ENCODE peak calls at places on chromosomes 3 and 15, in nine cellular contexts. C is astrocyte, M is A549, L is tibial artery, O is stomach, R is keratinocyte, H is heart right ventricle, I is cardiac muscle cell, Z is tibial nerve. A is an unnamed sample.

GRCh38 chr3:175535351-175535750 is 676.2 kb downstream of the NAALADL2 start:
- DNase-seq in C (no peak), M (no peak), L (no peak), O (no peak), R (no peak), H (no peak), I (no peak), Z (no peak), A (no peak)

GRCh38 chr3:14329116-14329830 is 73.1 kb upstream of the SLC6A6 start:
- DNase-seq in C (peak; percentile 68), M (no peak), L (peak; percentile 29), O (peak; percentile 75), R (peak; percentile 38), H (no peak), I (no peak), Z (no peak), A (no peak)

GRCh38 chr15:60590935-60591490 is 112.1 kb upstream of the ICE2 start:
- DNase-seq in C (peak; percentile 10), M (peak; percentile 47), L (peak; percentile 76), O (peak; percentile 55), R (no peak), H (peak; percentile 54), I (peak; percentile 73), Z (peak; percentile 8), A (peak; percentile 75)

GRCh38 chr3:152205097-152205593 is 63.6 kb upstream of the MBNL1 start:
- DNase-seq in C (no peak), M (no peak), L (no peak), O (no peak), R (no peak), H (no peak), I (no peak), Z (no peak), A (no peak)

GRCh38 chr3:197035577-197035976 is 6.0 kb upstream of the MELTF start:
- DNase-seq in C (no peak), M (no peak), L (no peak), O (no peak), R (no peak), H (no peak), I (no peak), Z (no peak), A (no peak)

GRCh38 chr3:174287601-174288180 is 571.4 kb upstream of the NAALADL2 start:
- DNase-seq in C (no peak), M (no peak), L (no peak), O (no peak), R (no peak), H (no peak), I (no peak), Z (no peak), A (no peak)

GRCh38 chr15:95394186-95395067 is 936.1 kb upstream of the NR2F2 start:
- DNase-seq in C (peak; percentile 65), M (no peak), L (no peak), O (no peak), R (no peak), H (no peak), I (no peak), Z (no peak), A (no peak)

GRCh38 chr15:60648928-60649679 is 170.2 kb upstream of the ICE2 start:
- DNase-seq in C (no peak), M (no peak), L (no peak), O (no peak), R (no peak), H (no peak), I (no peak), Z (no peak), A (no peak)

GRCh38 chr3:24645047-24645446 is 150.4 kb upstream of the THRB start:
- DNase-seq in C (no peak), M (no peak), L (no peak), O (no peak), R (no peak), H (no peak), I (no peak), Z (no peak), A (no peak)

GRCh38 chr15:28943611-28944230 is 57.9 kb downstream of the APBA2 start:
- DNase-seq in C (no peak), M (no peak), L (peak; percentile 34), O (peak; percentile 20), R (no peak), H (no peak), I (no peak), Z (no peak), A (no peak)

GRCh38 chr3:38168151-38168987 is 3.0 kb downstream of the OXSR1 start:
- DNase-seq in C (peak; percentile 68), M (no peak), L (no peak), O (no peak), R (no peak), H (no peak), I (no peak), Z (no peak), A (peak; percentile 77)

GRCh38 chr3:173467501-173467900 is 70.0 kb downstream of the NLGN1 start:
- DNase-seq in C (no peak), M (no peak), L (no peak), O (no peak), R (no peak), H (no peak), I (no peak), Z (no peak), A (no peak)

GRCh38 chr3:131007256-131007655 is 19.4 kb downstream of the ASTE1 start:
- DNase-seq in C (peak; percentile 28), M (no peak), L (no peak), O (no peak), R (no peak), H (no peak), I (no peak), Z (no peak), A (no peak)

GRCh38 chr3:131004603-131005002 is 22.0 kb downstream of the ASTE1 start:
- DNase-seq in C (no peak), M (no peak), L (no peak), O (no peak), R (no peak), H (no peak), I (no peak), Z (no peak), A (no peak)

GRCh38 chr3:131009698-131010097 is 16.9 kb downstream of the ASTE1 start:
- DNase-seq in C (no peak), M (no peak), L (no peak), O (no peak), R (no peak), H (no peak), I (no peak), Z (no peak), A (no peak)

GRCh38 chr3:131008326-131008725 is 18.3 kb downstream of the ASTE1 start:
- DNase-seq in C (no peak), M (no peak), L (no peak), O (no peak), R (no peak), H (no peak), I (no peak), Z (no peak), A (no peak)

DNA sequence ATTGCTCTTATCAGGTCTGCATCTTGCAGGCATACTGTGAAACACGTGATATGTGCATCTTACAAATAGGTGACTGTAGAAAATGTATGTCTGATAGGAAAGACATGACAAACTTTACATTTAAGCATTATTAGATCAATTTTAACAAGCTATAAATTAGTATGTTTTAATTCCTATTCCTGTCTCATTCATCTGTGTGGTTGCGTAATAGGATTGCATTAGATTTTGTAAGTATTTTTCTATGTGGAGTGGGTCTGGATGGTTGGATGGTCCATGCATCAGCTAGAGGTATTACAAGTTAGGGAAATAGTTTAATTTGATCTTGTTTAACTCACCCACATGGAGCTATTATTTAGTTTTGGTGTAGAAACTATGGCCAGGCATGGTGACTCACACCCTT is 18.8 kb downstream of the ASTE1 start:
- DNase-seq in C (no peak), M (no peak), L (no peak), O (no peak), R (no peak), H (no peak), I (no peak), Z (no peak), A (no peak)
- H3K4me1 ChIP-seq in C (no peaks in the 10 kb centered on the region), M (no peaks in the 10 kb centered on the region), L (no peaks in the 10 kb centered on the region), O (no peaks in the 10 kb centered on the region), R (no peaks in the 10 kb centered on the region), H (peaks cover 4% of the 10 kb centered on the region), I (no peaks in the 10 kb centered on the region), Z (no peaks in the 10 kb centered on the region), A (no peaks in the 10 kb centered on the region)

GRCh38 chr15:78767331-78767951 is 43.8 kb downstream of the ADAMTS7 start:
- DNase-seq in C (no peak), M (no peak), L (peak; percentile 67), O (no peak), R (no peak), H (peak; percentile 10), I (no peak), Z (no peak), A (peak; percentile 72)
- TF ChIP-seq CTCF in C (no peak), M (no peak), L (no peak), O (no peak), R (peak; percentile 17), H (no peak), I (no peak), Z (no peak), A (no peak)

DNA sequence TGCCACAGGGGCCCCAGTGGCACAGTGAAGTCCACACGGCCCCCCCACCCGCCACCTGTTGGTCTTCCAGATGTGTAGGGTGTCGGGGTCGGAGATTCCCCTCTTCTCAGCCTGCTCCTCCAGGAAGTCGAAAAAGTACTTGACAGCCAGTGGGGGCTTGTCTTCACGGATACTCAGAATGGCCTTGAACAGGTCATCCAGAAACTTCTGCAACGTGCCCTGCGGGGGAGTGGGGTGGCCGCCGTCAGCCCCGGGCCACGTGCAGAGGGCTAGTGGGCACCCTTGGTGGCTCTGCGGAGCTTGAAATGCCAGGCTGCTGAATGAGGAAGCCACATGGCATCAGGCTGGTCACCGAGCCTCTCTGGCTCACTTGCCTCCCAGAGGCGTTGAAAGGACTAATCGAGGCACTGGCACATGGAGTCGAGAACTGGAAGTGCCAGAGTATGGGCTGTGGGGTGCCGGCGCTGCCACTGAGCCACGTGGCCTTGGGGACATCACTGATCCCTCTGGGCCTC is 16.6 kb downstream of the H1-8 start:
- DNase-seq in C (no peak), M (no peak), L (no peak), O (no peak), R (no peak), H (no peak), I (no peak), Z (no peak), A (no peak)
- H3K4me3 ChIP-seq in C (no peak overlapping the region), M (no peak overlapping the region), L (no peak overlapping the region), O (no peak overlapping the region), R (no peak overlapping the region), H (no peak overlapping the region), I (no peak overlapping the region), Z (no peak overlapping the region), A (no peak overlapping the region)

GRCh38 chr3:139317215-139317614 is 26.6 kb upstream of the MRPS22 start:
- DNase-seq in C (no peak), M (no peak), L (no peak), O (no peak), R (no peak), H (no peak), I (no peak), Z (no peak), A (no peak)

GRCh38 chr3:139312416-139312815 is 31.4 kb upstream of the MRPS22 start:
- DNase-seq in C (no peak), M (no peak), L (no peak), O (no peak), R (no peak), H (no peak), I (no peak), Z (no peak), A (peak; percentile 2)

GRCh38 chr3:139311557-139311956 is 32.3 kb upstream of the MRPS22 start:
- DNase-seq in C (no peak), M (no peak), L (no peak), O (no peak), R (no peak), H (no peak), I (no peak), Z (no peak), A (no peak)

GRCh38 chr3:139312959-139313358 is 30.9 kb upstream of the MRPS22 start:
- DNase-seq in C (peak; percentile 66), M (peak; percentile 51), L (no peak), O (no peak), R (no peak), H (no peak), I (no peak), Z (no peak), A (no peak)

GRCh38 chr3:139313921-139314320 is 29.9 kb upstream of the MRPS22 start:
- DNase-seq in C (no peak), M (no peak), L (no peak), O (no peak), R (no peak), H (no peak), I (no peak), Z (no peak), A (no peak)
- H3K4me1 ChIP-seq in C (peaks cover 36% of the 10 kb centered on the region), M (peaks cover 56% of the 10 kb centered on the region), L (no peaks in the 10 kb centered on the region), O (no peaks in the 10 kb centered on the region), R (peaks cover 31% of the 10 kb centered on the region), H (no peaks in the 10 kb centered on the region), I (no peaks in the 10 kb centered on the region), Z (no peaks in the 10 kb centered on the region), A (peaks cover 38% of the 10 kb centered on the region)